ENCODE peak calls at places on chromosomes 11 and 22, in four cellular contexts. F is HL-60, A is uterus, S is pancreas. U is an unnamed sample.

GRCh38 chr22:30183271-30183670 is 63.3 kb downstream of the LIF start:
- DNase-seq in S (no peak), A (no peak), F (no peak), U (no peak)

GRCh38 chr11:47330002-47330911 is 22.2 kb downstream of the MYBPC3 start:
- DNase-seq in S (no peak), F (no peak), A (no peak), U (no peak)

GRCh38 chr11:1387961-1388762 is 1.6 kb upstream of the BRSK2 start:
- DNase-seq in A (no peak), F (no peak), S (peak; percentile 64), U (no peak)

GRCh38 chr11:123231263-123231662 is 36.2 kb upstream of the CLMP start:
- DNase-seq in A (no peak), S (no peak), F (no peak), U (no peak)

GRCh38 chr11:47599821-47600377 is 5.7 kb upstream of the C1QTNF4 start:
- DNase-seq in A (no peak), S (no peak), F (no peak), U (no peak)

GRCh38 chr11:12232819-12233601 is 122.6 kb downstream of the MICAL2 start:
- DNase-seq in A (no peak), S (no peak), F (no peak), U (no peak)

GRCh38 chr11:11553595-11553994 is 68.2 kb downstream of the GALNT18 start:
- DNase-seq in A (no peak), S (no peak), F (no peak), U (peak; percentile 60)

GRCh38 chr11:9756461-9756860 is 92.6 kb downstream of the SWAP70 start:
- DNase-seq in F (no peak), S (no peak), A (no peak), U (no peak)

GRCh38 chr11:130675456-130675855 is 227.0 kb downstream of the ADAMTS15 start:
- DNase-seq in S (no peak), F (no peak), A (peak; percentile 83), U (peak; percentile 36)

GRCh38 chr11:19433367-19433766 is 192.6 kb upstream of the E2F8 start:
- DNase-seq in S (no peak), A (no peak), F (no peak), U (no peak)

GRCh38 chr11:16960250-16960649 is 54.0 kb downstream of the PLEKHA7 start:
- DNase-seq in F (no peak), A (no peak), S (no peak), U (no peak)

GRCh38 chr11:116729501-116730240 is 43.1 kb downstream of the BUD13 start:
- DNase-seq in S (no peak), F (no peak), A (no peak), U (peak; percentile 14)

GRCh38 chr11:14854057-14854456 is 38.0 kb downstream of the CYP2R1 start:
- DNase-seq in S (no peak), F (no peak), A (no peak), U (no peak)

GRCh38 chr22:32615874-32616564 is 141.4 kb downstream of the FBXO7 start:
- DNase-seq in S (no peak), A (no peak), F (no peak), U (no peak)

GRCh38 chr11:1410366-1411291 is 20.9 kb downstream of the BRSK2 start:
- DNase-seq in S (peak; percentile 84), F (no peak), A (no peak), U (no peak)

GRCh38 chr11:65471410-65471762 is 27.5 kb upstream of the MALAT1 start:
- DNase-seq in S (peak; percentile 84), A (peak; percentile 82), F (no peak), U (peak; percentile 86)

GRCh38 chr11:22276535-22276934 is 61.6 kb upstream of the SLC17A6 start:
- DNase-seq in A (no peak), S (no peak), F (no peak), U (no peak)

GRCh38 chr11:112219476-112220232 is 6.6 kb upstream of the PTS start:
- DNase-seq in S (no peak), F (peak; percentile 45), A (peak; percentile 19), U (no peak)

GRCh38 chr22:49753961-49754673 is 73.6 kb downstream of the BRD1 start:
- DNase-seq in S (no peak), F (no peak), A (no peak), U (peak; percentile 63)

GRCh38 chr22:49925525-49926128 is 7.2 kb downstream of the CRELD2 start:
- DNase-seq in S (peak; percentile 20), A (no peak), F (peak; percentile 70), U (no peak)

GRCh38 chr11:129249351-129249750 is 57.2 kb upstream of the ARHGAP32 start:
- DNase-seq in F (no peak), A (no peak), S (no peak), U (no peak)

GRCh38 chr11:28400236-28401100 is 292.3 kb downstream of the METTL15 start:
- DNase-seq in S (no peak), A (no peak), F (no peak), U (no peak)

GRCh38 chr11:106656646-106657045 is 361.6 kb downstream of the GUCY1A2 start:
- DNase-seq in A (no peak), S (no peak), F (no peak), U (no peak)

GRCh38 chr22:25497269-25497668 is 67.2 kb upstream of the GRK3 start:
- DNase-seq in F (no peak), A (no peak), S (no peak), U (no peak)

GRCh38 chr11:122755409-122755808 is 82.9 kb upstream of the CRTAM start:
- DNase-seq in F (no peak), A (no peak), S (no peak), U (no peak)

GRCh38 chr11:134749040-134749586 is 337.1 kb upstream of the B3GAT1 start:
- DNase-seq in A (no peak), F (no peak), S (no peak), U (no peak)

GRCh38 chr22:38452373-38453064 is 2.5 kb downstream of the KCNJ4 start:
- DNase-seq in A (peak; percentile 47), S (no peak), F (no peak), U (no peak)

GRCh38 chr11:12019337-12019736 is 10.9 kb upstream of the DKK3 start:
- DNase-seq in F (no peak), S (no peak), A (no peak), U (no peak)

GRCh38 chr22:44676441-44677298 is 25.3 kb upstream of the PRR5 start:
- DNase-seq in F (no peak), A (no peak), S (no peak), U (no peak)

DNA sequence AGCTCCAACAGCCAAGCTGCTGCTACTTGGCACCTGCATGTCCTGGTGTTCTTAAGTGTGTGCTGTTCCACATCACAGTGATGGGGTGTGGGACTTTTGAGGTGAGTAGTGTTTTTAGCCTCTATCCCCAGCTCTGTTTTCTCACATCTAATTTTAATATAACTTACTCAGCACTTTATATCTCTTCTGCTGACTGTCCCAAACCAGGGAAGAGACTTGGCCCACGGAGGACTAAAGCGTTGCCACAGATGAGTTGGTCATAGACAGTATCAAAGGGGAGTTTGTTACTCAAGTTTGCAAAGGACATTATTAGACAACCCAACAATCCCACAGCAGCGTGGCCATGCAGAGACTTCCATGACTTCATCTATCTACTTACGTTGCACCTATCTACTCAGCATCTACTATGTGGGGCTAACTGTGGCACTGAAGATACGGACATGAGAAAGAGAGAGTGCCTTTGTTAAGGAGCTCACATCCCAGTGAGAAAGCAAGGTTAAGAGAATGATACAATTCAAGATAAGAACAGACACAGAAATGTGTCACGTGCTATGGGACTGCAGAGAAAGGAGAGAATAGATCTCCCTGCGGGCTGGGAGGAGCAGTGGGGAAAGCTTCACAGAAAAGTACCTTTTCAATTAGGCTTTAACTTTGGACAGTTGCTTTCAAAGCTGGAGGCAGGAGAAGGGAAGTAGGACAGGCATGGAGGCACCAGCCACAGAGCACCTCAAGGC is 82.4 kb downstream of the ME3 start:
- DNase-seq in S (no peak), F (no peak), A (no peak), U (no peak)
- TF ChIP-seq CTCF in S (no peak), F (no peak), A (no peak), U (no peak)

DNA sequence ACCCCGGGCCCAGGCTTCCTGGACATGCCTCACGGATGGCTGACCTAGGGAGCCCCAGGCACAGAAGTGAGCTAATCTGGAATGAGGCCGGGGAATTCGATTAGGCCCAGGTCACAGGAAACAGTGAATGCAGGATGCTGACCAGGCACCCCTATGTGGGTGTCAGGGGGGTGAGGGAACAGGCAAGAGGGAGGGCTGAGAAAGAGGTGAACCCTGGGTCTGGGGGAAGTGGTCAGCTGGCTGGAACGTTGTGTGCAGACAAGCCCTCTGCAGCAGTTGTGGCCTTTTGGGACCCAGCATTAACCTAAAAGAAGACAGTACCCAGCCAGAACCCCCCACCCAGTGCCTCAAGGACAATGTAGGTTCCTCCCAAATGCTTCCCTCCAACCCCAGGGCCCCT is 8.1 kb downstream of the SERHL2 start:
- DNase-seq in F (no peak), S (no peak), A (no peak), U (no peak)
- H3K27ac ChIP-seq in F (peak overlapping the region; percentile 65), S (no peak overlapping the region), A (no peak overlapping the region), U (no peak overlapping the region)

GRCh38 chr22:37196539-37197450 is 8.7 kb upstream of the C1QTNF6 start:
- DNase-seq in S (peak; percentile 93), F (no peak), A (peak; percentile 94), U (peak; percentile 85)
- TF ChIP-seq CTCF in S (no peak), F (no peak), A (peak; percentile 23), U (no peak)

GRCh38 chr11:118143661-118144185 is 8.9 kb downstream of the SCN4B start:
- DNase-seq in F (no peak), S (no peak), A (no peak), U (no peak)
- H3K27ac ChIP-seq in F (no peak overlapping the region), S (no peak overlapping the region), A (no peak overlapping the region), U (no peak overlapping the region)

GRCh38 chr11:50155508-50155907 is 122.8 kb downstream of the OR4C45 start:
- DNase-seq in S (no peak), A (no peak), F (no peak), U (no peak)
- TF ChIP-seq CTCF in S (no peak), A (no peak), F (no peak), U (no peak)

GRCh38 chr11:67300256-67300755 is 3.0 kb upstream of the SSH3 start:
- DNase-seq in F (no peak), S (peak; percentile 33), A (no peak), U (peak; percentile 29)

GRCh38 chr11:67302571-67303131 is 679 bp upstream of the SSH3 start:
- DNase-seq in F (peak; percentile 82), A (no peak), S (peak; percentile 63), U (peak; percentile 62)

GRCh38 chr11:67301951-67302516 is 1.3 kb upstream of the SSH3 start:
- DNase-seq in A (no peak), S (peak; percentile 71), F (no peak), U (peak; percentile 63)

GRCh38 chr11:67300756-67301312 is 2.5 kb upstream of the SSH3 start:
- DNase-seq in F (no peak), A (no peak), S (no peak), U (no peak)

GRCh38 chr11:67301313-67301921 is 1.9 kb upstream of the SSH3 start:
- DNase-seq in S (peak; percentile 46), A (no peak), F (no peak), U (peak; percentile 32)
- H3K27ac ChIP-seq in S (no peak overlapping the region), A (no peak overlapping the region), F (peak overlapping the region; percentile 79), U (peak overlapping the region; percentile 71)